ENCODE peak calls at places on chromosomes 7 and 10, in five cellular contexts. K is CD8-positive, alpha-beta memory T cell; B is HFF-Myc; P is fibroblast of mammary gland; A is transverse colon. E is an unnamed sample.

GRCh38 chr10:24569828-24570657 is 153.6 kb downstream of the ARHGAP21 start:
- DNase-seq in K (no peak), B (no peak), P (no peak), A (no peak), E (no peak)

GRCh38 chr10:909831-910230 is 21.7 kb downstream of the LARP4B start:
- DNase-seq in K (no peak), B (no peak), P (no peak), A (no peak), E (no peak)

GRCh38 chr10:24553051-24553612 is 170.6 kb downstream of the ARHGAP21 start:
- DNase-seq in K (no peak), B (no peak), P (no peak), A (no peak), E (no peak)

GRCh38 chr7:128322040-128322643 is 21.6 kb downstream of the RBM28 start:
- DNase-seq in K (peak; percentile 38), B (peak; percentile 12), P (peak; percentile 60), A (no peak), E (no peak)

GRCh38 chr7:157606140-157606539 is 269.3 kb downstream of the DNAJB6 start:
- DNase-seq in K (no peak), B (no peak), P (no peak), A (no peak), E (no peak)

GRCh38 chr10:24255115-24255895 is 46.4 kb downstream of the KIAA1217 start:
- DNase-seq in K (no peak), B (no peak), P (no peak), A (no peak), E (no peak)

GRCh38 chr10:129764901-129765663 is 199.0 kb downstream of the EBF3 start:
- DNase-seq in K (no peak), B (no peak), P (no peak), A (peak; percentile 1), E (no peak)

GRCh38 chr7:6160191-6160623 is 112.2 kb downstream of the CYTH3 start:
- DNase-seq in K (no peak), B (peak; percentile 26), P (peak; percentile 84), A (peak; percentile 44), E (no peak)

GRCh38 chr10:104349623-104350142 is 4.0 kb upstream of the CFAP58 start:
- DNase-seq in K (no peak), B (no peak), P (peak; percentile 79), A (peak; percentile 20), E (no peak)

GRCh38 chr10:80472234-80473095 is 18.4 kb downstream of the TSPAN14 start:
- DNase-seq in K (no peak), B (no peak), P (peak; percentile 97), A (no peak), E (no peak)

GRCh38 chr10:48526846-48527505 is 77.9 kb downstream of the ARHGAP22 start:
- DNase-seq in K (no peak), B (no peak), P (no peak), A (no peak), E (no peak)
- H3K4me3 ChIP-seq in K (no peak overlapping the region), B (peak overlapping the region; percentile 0), P (no peak overlapping the region), A (no peak overlapping the region), E (no peak overlapping the region)

DNA sequence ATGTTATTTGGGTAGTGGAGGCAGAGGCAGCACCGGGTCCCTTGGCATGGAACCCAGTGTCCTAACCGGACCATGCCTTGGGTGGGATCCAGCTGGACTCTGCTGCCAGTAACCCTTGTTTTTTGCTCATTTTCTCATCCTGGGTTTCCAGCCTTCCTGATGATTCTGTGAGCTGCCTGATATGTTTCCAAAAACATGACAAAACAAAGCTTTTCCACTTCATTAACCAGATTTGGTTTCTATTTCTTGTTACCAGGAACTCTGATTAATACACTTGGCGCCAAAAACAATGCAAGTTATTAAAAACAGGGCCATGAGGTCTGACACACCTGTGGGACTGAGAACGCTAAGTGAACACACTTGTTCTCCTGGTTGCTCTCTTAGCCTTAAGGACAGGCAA is 32.8 kb upstream of the DLG5 start:
- DNase-seq in K (no peak), B (no peak), P (no peak), A (no peak), E (no peak)
- H3K4me3 ChIP-seq in K (no peak overlapping the region), B (no peak overlapping the region), P (no peak overlapping the region), A (no peak overlapping the region), E (no peak overlapping the region)

GRCh38 chr7:23242935-23243334 is 3.6 kb upstream of the GPNMB start:
- DNase-seq in K (no peak), B (no peak), P (no peak), A (no peak), E (no peak)

GRCh38 chr7:23247101-23247601 is 576 bp downstream of the GPNMB start:
- DNase-seq in K (no peak), B (no peak), P (no peak), A (no peak), E (no peak)

GRCh38 chr7:23246540-23246939 is at the start of gene GPNMB:
- DNase-seq in K (no peak), B (peak; percentile 84), P (peak; percentile 97), A (peak; percentile 17), E (no peak)

GRCh38 chr7:23242321-23242720 is 4.3 kb upstream of the GPNMB start:
- DNase-seq in K (no peak), B (no peak), P (peak; percentile 49), A (no peak), E (no peak)

GRCh38 chr7:23244335-23244635 is 2.3 kb upstream of the GPNMB start:
- DNase-seq in K (no peak), B (no peak), P (no peak), A (no peak), E (no peak)
- H3K4me3 ChIP-seq in K (no peak overlapping the region), B (no peak overlapping the region), P (no peak overlapping the region), A (no peak overlapping the region), E (no peak overlapping the region)

GRCh38 chr10:52316005-52316404 is 1.9 kb downstream of the DKK1 start:
- DNase-seq in K (no peak), B (no peak), P (peak; percentile 35), A (no peak), E (no peak)
- H3K4me3 ChIP-seq in K (no peak overlapping the region), B (peak overlapping the region; percentile 77), P (peak overlapping the region; percentile 73), A (no peak overlapping the region), E (no peak overlapping the region)

GRCh38 chr7:105016083-105017075 is 2.4 kb downstream of the KMT2E start:
- DNase-seq in K (no peak), B (no peak), P (no peak), A (no peak), E (no peak)
- H3K4me3 ChIP-seq in K (peak overlapping the region; percentile 91), B (peak overlapping the region; percentile 93), P (peak overlapping the region; percentile 94), A (peak overlapping the region; percentile 88), E (peak overlapping the region; percentile 99)

GRCh38 chr10:88530629-88531382 is 52.3 kb downstream of the RNLS start:
- DNase-seq in K (no peak), B (no peak), P (no peak), A (no peak), E (no peak)

GRCh38 chr10:88528791-88529190 is 54.3 kb downstream of the RNLS start:
- DNase-seq in K (no peak), B (no peak), P (no peak), A (no peak), E (no peak)

GRCh38 chr10:88534072-88534665 is 48.9 kb downstream of the RNLS start:
- DNase-seq in K (no peak), B (no peak), P (no peak), A (no peak), E (no peak)

GRCh38 chr10:88528196-88528595 is 54.9 kb downstream of the RNLS start:
- DNase-seq in K (no peak), B (no peak), P (no peak), A (no peak), E (no peak)

GRCh38 chr10:88531383-88532092 is 51.6 kb downstream of the RNLS start:
- DNase-seq in K (no peak), B (no peak), P (no peak), A (no peak), E (no peak)
- H3K4me3 ChIP-seq in K (no peak overlapping the region), B (no peak overlapping the region), P (no peak overlapping the region), A (no peak overlapping the region), E (no peak overlapping the region)

GRCh38 chr7:43593010-43593409 is 10.1 kb downstream of the STK17A start:
- DNase-seq in K (no peak), B (no peak), P (no peak), A (no peak), E (no peak)

GRCh38 chr7:43590862-43591550 is 8.1 kb downstream of the STK17A start:
- DNase-seq in K (no peak), B (no peak), P (no peak), A (no peak), E (no peak)

GRCh38 chr7:43592321-43592720 is 9.4 kb downstream of the STK17A start:
- DNase-seq in K (no peak), B (no peak), P (no peak), A (no peak), E (no peak)

GRCh38 chr7:43591551-43592180 is 8.8 kb downstream of the STK17A start:
- DNase-seq in K (no peak), B (no peak), P (peak; percentile 35), A (no peak), E (no peak)

DNA sequence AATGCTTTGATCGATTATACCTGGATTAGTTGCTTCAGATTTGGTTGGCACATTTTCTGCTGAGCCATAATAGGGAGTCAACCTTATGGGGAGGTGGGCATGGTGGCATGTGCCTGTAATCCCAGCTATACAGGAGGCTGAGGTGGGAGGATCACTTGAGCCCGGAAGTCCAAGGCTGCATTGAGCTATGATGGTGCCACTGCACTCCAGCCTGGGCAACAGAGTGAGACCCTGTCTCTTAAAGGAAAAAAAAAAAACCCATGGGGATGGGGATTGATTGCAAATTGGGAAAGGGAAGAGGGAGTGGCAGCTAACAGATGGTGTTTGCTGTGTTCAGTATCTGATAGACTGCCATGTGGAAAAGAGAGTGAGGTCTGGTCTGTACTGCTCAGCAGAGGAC is 11.1 kb downstream of the STK17A start:
- DNase-seq in K (no peak), B (no peak), P (no peak), A (no peak), E (no peak)
- H3K4me3 ChIP-seq in K (peak overlapping the region; percentile 21), B (no peak overlapping the region), P (no peak overlapping the region), A (no peak overlapping the region), E (peak overlapping the region; percentile 56)

GRCh38 chr10:96585726-96586418 is 940 bp downstream of the TM9SF3 start:
- DNase-seq in K (peak; percentile 38), B (no peak), P (peak; percentile 14), A (peak; percentile 78), E (peak; percentile 73)

GRCh38 chr10:96588060-96588554 is 1.3 kb upstream of the TM9SF3 start:
- DNase-seq in K (no peak), B (no peak), P (no peak), A (peak; percentile 35), E (no peak)

GRCh38 chr10:96587255-96588059 is 645 bp upstream of the TM9SF3 start:
- DNase-seq in K (peak; percentile 37), B (peak; percentile 43), P (peak; percentile 83), A (peak; percentile 70), E (peak; percentile 23)

GRCh38 chr10:96586419-96587254 is at the start of gene TM9SF3:
- DNase-seq in K (peak; percentile 90), B (peak; percentile 38), P (peak; percentile 76), A (peak; percentile 95), E (peak; percentile 89)

GRCh38 chr10:96588601-96589419 is 2.0 kb upstream of the TM9SF3 start:
- DNase-seq in K (no peak), B (no peak), P (peak; percentile 23), A (no peak), E (no peak)
- H3K4me3 ChIP-seq in K (no peak overlapping the region), B (no peak overlapping the region), P (no peak overlapping the region), A (no peak overlapping the region), E (peak overlapping the region; percentile 8)

E was measured in CD4-positive, CD25-positive, alpha-beta regulatory T cell.